ENCODE peak calls at places on chromosomes 2 and 18, in ten cellular contexts. One of them, this sample, is unnamed.

GRCh38 chr2:3620834-3621233 is 25.9 kb downstream of the COLEC11 start:
- DNase-seq in omental fat pad: no peak
- DNase-seq in endodermal cell: no peak
- DNase-seq in fibroblast of pulmonary artery: peak; percentile 39
- DNase-seq in Peyer's patch: no peak
- DNase-seq in tibial artery: no peak
- DNase-seq in thoracic aorta: no peak
- DNase-seq in esophagus muscularis mucosa: no peak
- DNase-seq in AG04449: no peak
- DNase-seq in epithelial cell of esophagus: peak; percentile 86
- DNase-seq in this sample: no peak

GRCh38 chr2:58594175-58594574 is 353.1 kb upstream of the FANCL start:
- DNase-seq in endodermal cell: peak; percentile 53
- DNase-seq in Peyer's patch: no peak
- DNase-seq in esophagus muscularis mucosa: no peak
- DNase-seq in fibroblast of pulmonary artery: no peak
- DNase-seq in tibial artery: no peak
- DNase-seq in epithelial cell of esophagus: peak; percentile 12
- DNase-seq in omental fat pad: no peak
- DNase-seq in thoracic aorta: no peak
- DNase-seq in AG04449: no peak
- DNase-seq in this sample: no peak

GRCh38 chr2:208064220-208064951 is 39.1 kb upstream of the PLEKHM3 start:
- DNase-seq in tibial artery: no peak
- DNase-seq in Peyer's patch: no peak
- DNase-seq in esophagus muscularis mucosa: no peak
- DNase-seq in endodermal cell: no peak
- DNase-seq in fibroblast of pulmonary artery: peak; percentile 80
- DNase-seq in epithelial cell of esophagus: peak; percentile 81
- DNase-seq in omental fat pad: no peak
- DNase-seq in thoracic aorta: no peak
- DNase-seq in AG04449: peak; percentile 78
- DNase-seq in this sample: peak; percentile 76

GRCh38 chr18:60019463-60019840 is 119.7 kb downstream of the PMAIP1 start:
- DNase-seq in tibial artery: no peak
- DNase-seq in epithelial cell of esophagus: peak; percentile 74
- DNase-seq in endodermal cell: no peak
- DNase-seq in AG04449: peak; percentile 72
- DNase-seq in omental fat pad: no peak
- DNase-seq in fibroblast of pulmonary artery: peak; percentile 55
- DNase-seq in esophagus muscularis mucosa: no peak
- DNase-seq in thoracic aorta: no peak
- DNase-seq in Peyer's patch: no peak
- DNase-seq in this sample: peak; percentile 38

GRCh38 chr18:13051950-13052349 is 60.8 kb downstream of the CEP192 start:
- DNase-seq in endodermal cell: no peak
- DNase-seq in omental fat pad: no peak
- DNase-seq in thoracic aorta: no peak
- DNase-seq in tibial artery: no peak
- DNase-seq in epithelial cell of esophagus: peak; percentile 57
- DNase-seq in Peyer's patch: no peak
- DNase-seq in AG04449: no peak
- DNase-seq in fibroblast of pulmonary artery: peak; percentile 1
- DNase-seq in esophagus muscularis mucosa: no peak
- DNase-seq in this sample: no peak

GRCh38 chr2:152409691-152410597 is 75.0 kb downstream of the FMNL2 start:
- DNase-seq in esophagus muscularis mucosa: no peak
- DNase-seq in AG04449: no peak
- DNase-seq in omental fat pad: no peak
- DNase-seq in Peyer's patch: no peak
- DNase-seq in fibroblast of pulmonary artery: peak; percentile 72
- DNase-seq in epithelial cell of esophagus: peak; percentile 71
- DNase-seq in tibial artery: no peak
- DNase-seq in thoracic aorta: no peak
- DNase-seq in endodermal cell: no peak
- DNase-seq in this sample: no peak

GRCh38 chr2:40844353-40845277 is 392.7 kb upstream of the SLC8A1 start:
- DNase-seq in fibroblast of pulmonary artery: peak; percentile 11
- DNase-seq in endodermal cell: peak; percentile 63
- DNase-seq in tibial artery: no peak
- DNase-seq in esophagus muscularis mucosa: no peak
- DNase-seq in Peyer's patch: no peak
- DNase-seq in thoracic aorta: no peak
- DNase-seq in epithelial cell of esophagus: peak; percentile 69
- DNase-seq in omental fat pad: no peak
- DNase-seq in AG04449: no peak
- DNase-seq in this sample: no peak

GRCh38 chr2:190443778-190444481 is 35.8 kb downstream of the MFSD6 start:
- DNase-seq in AG04449: peak; percentile 14
- DNase-seq in epithelial cell of esophagus: peak; percentile 12
- DNase-seq in esophagus muscularis mucosa: no peak
- DNase-seq in fibroblast of pulmonary artery: peak; percentile 41
- DNase-seq in tibial artery: no peak
- DNase-seq in omental fat pad: no peak
- DNase-seq in Peyer's patch: no peak
- DNase-seq in thoracic aorta: no peak
- DNase-seq in endodermal cell: no peak
- DNase-seq in this sample: no peak

GRCh38 chr2:165573534-165574461 is 104.3 kb downstream of the CSRNP3 start:
- DNase-seq in endodermal cell: peak; percentile 92
- DNase-seq in Peyer's patch: peak; percentile 63
- DNase-seq in esophagus muscularis mucosa: no peak
- DNase-seq in thoracic aorta: no peak
- DNase-seq in tibial artery: peak; percentile 19
- DNase-seq in epithelial cell of esophagus: peak; percentile 38
- DNase-seq in omental fat pad: no peak
- DNase-seq in fibroblast of pulmonary artery: peak; percentile 31
- DNase-seq in AG04449: no peak
- DNase-seq in this sample: no peak

GRCh38 chr2:1976112-1976511 is 231.8 kb upstream of the PXDN start:
- DNase-seq in tibial artery: no peak
- DNase-seq in epithelial cell of esophagus: no peak
- DNase-seq in esophagus muscularis mucosa: no peak
- DNase-seq in AG04449: no peak
- DNase-seq in endodermal cell: no peak
- DNase-seq in Peyer's patch: no peak
- DNase-seq in omental fat pad: no peak
- DNase-seq in thoracic aorta: no peak
- DNase-seq in fibroblast of pulmonary artery: no peak
- DNase-seq in this sample: no peak

GRCh38 chr2:180980185-180980942 is at the start of gene UBE2E3:
- DNase-seq in omental fat pad: peak; percentile 49
- DNase-seq in thoracic aorta: peak; percentile 19
- DNase-seq in Peyer's patch: peak; percentile 88
- DNase-seq in epithelial cell of esophagus: peak; percentile 76
- DNase-seq in endodermal cell: peak; percentile 95
- DNase-seq in tibial artery: peak; percentile 68
- DNase-seq in AG04449: no peak
- DNase-seq in esophagus muscularis mucosa: peak; percentile 94
- DNase-seq in fibroblast of pulmonary artery: peak; percentile 86
- DNase-seq in this sample: peak; percentile 60

GRCh38 chr18:49127606-49128190 is 176.9 kb upstream of the SMAD7 start:
- DNase-seq in AG04449: no peak
- DNase-seq in fibroblast of pulmonary artery: no peak
- DNase-seq in thoracic aorta: no peak
- DNase-seq in epithelial cell of esophagus: no peak
- DNase-seq in Peyer's patch: no peak
- DNase-seq in endodermal cell: no peak
- DNase-seq in esophagus muscularis mucosa: no peak
- DNase-seq in omental fat pad: no peak
- DNase-seq in tibial artery: no peak
- DNase-seq in this sample: no peak

GRCh38 chr2:45974762-45975408 is 322.3 kb upstream of the EPAS1 start:
- DNase-seq in fibroblast of pulmonary artery: no peak
- DNase-seq in omental fat pad: no peak
- DNase-seq in thoracic aorta: no peak
- DNase-seq in tibial artery: no peak
- DNase-seq in Peyer's patch: no peak
- DNase-seq in epithelial cell of esophagus: no peak
- DNase-seq in AG04449: no peak
- DNase-seq in esophagus muscularis mucosa: peak; percentile 62
- DNase-seq in endodermal cell: no peak
- DNase-seq in this sample: no peak

GRCh38 chr2:102055346-102055975 is 63.7 kb downstream of the IL1R2 start:
- DNase-seq in tibial artery: no peak
- DNase-seq in Peyer's patch: no peak
- DNase-seq in fibroblast of pulmonary artery: peak; percentile 74
- DNase-seq in omental fat pad: no peak
- DNase-seq in thoracic aorta: no peak
- DNase-seq in AG04449: no peak
- DNase-seq in endodermal cell: no peak
- DNase-seq in epithelial cell of esophagus: no peak
- DNase-seq in esophagus muscularis mucosa: peak; percentile 86
- DNase-seq in this sample: no peak

GRCh38 chr2:236820763-236821344 is 251.2 kb downstream of the ACKR3 start:
- DNase-seq in esophagus muscularis mucosa: no peak
- DNase-seq in tibial artery: no peak
- DNase-seq in AG04449: no peak
- DNase-seq in fibroblast of pulmonary artery: no peak
- DNase-seq in thoracic aorta: no peak
- DNase-seq in Peyer's patch: no peak
- DNase-seq in omental fat pad: no peak
- DNase-seq in epithelial cell of esophagus: no peak
- DNase-seq in endodermal cell: no peak
- DNase-seq in this sample: no peak

DNA sequence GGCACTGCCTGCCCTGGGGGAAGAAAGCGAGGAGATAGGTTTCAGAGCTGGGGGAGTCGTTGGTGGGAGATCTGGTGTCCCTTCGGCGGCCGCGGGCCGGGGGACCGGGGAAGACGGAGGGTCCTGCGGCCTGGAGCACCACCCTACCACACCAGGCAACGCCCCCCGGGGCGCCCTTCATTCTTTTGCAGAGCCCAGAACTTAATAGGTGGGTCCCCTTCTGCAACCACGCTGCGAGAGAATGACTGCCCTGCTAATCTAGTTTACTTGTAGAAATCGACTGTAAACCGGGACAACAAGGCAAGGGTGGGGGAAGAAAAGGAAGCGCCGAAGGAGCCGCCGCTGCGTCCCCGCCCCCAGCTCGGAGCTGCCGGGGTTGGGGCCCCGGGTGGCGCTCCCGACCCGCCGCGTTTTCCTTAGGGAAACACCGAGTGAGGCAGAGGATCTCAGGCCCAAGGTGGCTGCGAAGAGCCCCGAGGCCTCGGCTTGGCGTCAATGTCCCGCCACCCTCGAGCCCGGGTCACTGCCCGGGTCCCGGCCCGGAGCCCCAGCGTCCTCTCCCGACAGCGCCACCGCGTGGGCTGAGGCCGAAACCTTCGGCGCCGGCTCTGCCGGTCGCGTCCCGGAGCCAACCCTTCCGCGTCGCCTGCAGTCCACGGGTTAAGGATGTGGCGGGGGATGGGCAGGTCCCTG is 5.4 kb upstream of the SATB2 start:
- DNase-seq in thoracic aorta: no peak
- DNase-seq in omental fat pad: no peak
- DNase-seq in endodermal cell: peak; percentile 95
- DNase-seq in tibial artery: no peak
- DNase-seq in Peyer's patch: peak; percentile 96
- DNase-seq in fibroblast of pulmonary artery: peak; percentile 41
- DNase-seq in esophagus muscularis mucosa: peak; percentile 87
- DNase-seq in AG04449: no peak
- DNase-seq in epithelial cell of esophagus: peak; percentile 44
- DNase-seq in this sample: peak; percentile 40
- TF ChIP-seq CTCF in thoracic aorta: peak; percentile 86
- TF ChIP-seq CTCF in omental fat pad: no peak
- TF ChIP-seq CTCF in endodermal cell: peak; percentile 91
- TF ChIP-seq CTCF in tibial artery: peak; percentile 78
- TF ChIP-seq CTCF in Peyer's patch: peak; percentile 83
- TF ChIP-seq CTCF in fibroblast of pulmonary artery: peak; percentile 54
- TF ChIP-seq CTCF in esophagus muscularis mucosa: peak; percentile 73
- TF ChIP-seq CTCF in AG04449: peak; percentile 96
- TF ChIP-seq CTCF in epithelial cell of esophagus: peak; percentile 58
- TF ChIP-seq CTCF in this sample: peak; percentile 85

GRCh38 chr2:63861220-63861822 is 19.6 kb downstream of the UGP2 start:
- DNase-seq in thoracic aorta: no peak
- DNase-seq in tibial artery: peak; percentile 49
- DNase-seq in epithelial cell of esophagus: peak; percentile 72
- DNase-seq in omental fat pad: no peak
- DNase-seq in fibroblast of pulmonary artery: peak; percentile 81
- DNase-seq in AG04449: no peak
- DNase-seq in esophagus muscularis mucosa: no peak
- DNase-seq in Peyer's patch: no peak
- DNase-seq in endodermal cell: peak; percentile 67
- DNase-seq in this sample: no peak
- TF ChIP-seq CTCF in thoracic aorta: peak; percentile 69
- TF ChIP-seq CTCF in tibial artery: peak; percentile 57
- TF ChIP-seq CTCF in epithelial cell of esophagus: peak; percentile 49
- TF ChIP-seq CTCF in omental fat pad: no peak
- TF ChIP-seq CTCF in fibroblast of pulmonary artery: peak; percentile 50
- TF ChIP-seq CTCF in AG04449: peak; percentile 21
- TF ChIP-seq CTCF in esophagus muscularis mucosa: peak; percentile 55
- TF ChIP-seq CTCF in Peyer's patch: peak; percentile 63
- TF ChIP-seq CTCF in endodermal cell: peak; percentile 76
- TF ChIP-seq CTCF in this sample: peak; percentile 37

DNA sequence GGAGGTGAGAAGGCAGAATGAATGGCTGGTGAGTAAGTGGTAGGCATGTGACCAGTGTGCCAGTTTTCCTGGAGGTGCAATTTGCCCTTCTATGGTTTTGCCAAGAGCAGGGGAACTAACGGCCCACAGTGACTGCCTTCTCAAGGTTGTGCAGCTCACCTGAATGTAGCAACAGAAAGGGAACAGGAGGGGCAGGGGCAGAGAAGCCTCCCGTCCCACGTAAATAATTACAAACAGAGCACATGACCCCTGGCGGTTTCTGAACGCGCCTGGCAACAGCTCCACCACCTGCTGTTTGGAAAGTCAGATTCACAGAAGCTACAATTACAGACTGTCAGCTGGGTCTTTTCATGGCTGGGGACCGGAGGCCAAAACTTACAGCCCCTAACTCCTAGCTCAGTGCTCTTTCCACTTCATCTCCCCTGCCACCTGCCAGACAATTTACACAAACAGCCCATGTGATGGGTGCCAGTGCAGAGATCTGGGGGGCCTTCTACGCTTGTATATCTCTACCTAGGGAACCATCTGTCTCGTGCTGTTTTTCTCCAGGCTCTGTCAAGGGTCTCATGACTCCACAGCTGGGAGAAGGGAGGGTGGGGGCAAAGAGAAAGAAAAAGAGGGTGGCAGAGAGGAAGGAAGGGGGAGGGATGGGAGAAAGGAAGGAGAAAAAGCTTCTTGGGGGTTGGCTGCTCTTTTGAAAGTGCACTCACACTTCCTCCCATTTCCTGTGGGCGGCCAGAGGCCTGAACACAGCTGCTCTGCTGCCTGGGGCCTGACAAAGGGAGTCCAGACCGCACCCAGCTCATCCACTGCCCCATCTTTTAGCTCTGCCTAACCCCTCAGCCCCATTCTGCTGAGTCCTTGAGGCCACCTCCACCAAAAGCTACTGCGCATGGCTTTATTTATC is 69.5 kb downstream of the POLR1A start:
- DNase-seq in AG04449: no peak
- DNase-seq in omental fat pad: no peak
- DNase-seq in endodermal cell: no peak
- DNase-seq in fibroblast of pulmonary artery: peak; percentile 90
- DNase-seq in thoracic aorta: no peak
- DNase-seq in esophagus muscularis mucosa: no peak
- DNase-seq in Peyer's patch: peak; percentile 59
- DNase-seq in tibial artery: peak; percentile 81
- DNase-seq in epithelial cell of esophagus: peak; percentile 58
- DNase-seq in this sample: peak; percentile 49
- TF ChIP-seq CTCF in AG04449: peak; percentile 51
- TF ChIP-seq CTCF in omental fat pad: no peak
- TF ChIP-seq CTCF in endodermal cell: peak; percentile 24
- TF ChIP-seq CTCF in fibroblast of pulmonary artery: peak; percentile 35
- TF ChIP-seq CTCF in thoracic aorta: peak; percentile 46
- TF ChIP-seq CTCF in esophagus muscularis mucosa: peak; percentile 39
- TF ChIP-seq CTCF in Peyer's patch: no peak
- TF ChIP-seq CTCF in tibial artery: no peak
- TF ChIP-seq CTCF in epithelial cell of esophagus: peak; percentile 31
- TF ChIP-seq CTCF in this sample: peak; percentile 29

GRCh38 chr2:120228503-120228902 is 5.3 kb upstream of the TMEM185B start:
- DNase-seq in omental fat pad: no peak
- DNase-seq in esophagus muscularis mucosa: no peak
- DNase-seq in Peyer's patch: peak; percentile 15
- DNase-seq in AG04449: no peak
- DNase-seq in endodermal cell: no peak
- DNase-seq in epithelial cell of esophagus: peak; percentile 48
- DNase-seq in fibroblast of pulmonary artery: peak; percentile 16
- DNase-seq in thoracic aorta: no peak
- DNase-seq in tibial artery: no peak
- DNase-seq in this sample: no peak
- TF ChIP-seq CTCF in omental fat pad: no peak
- TF ChIP-seq CTCF in esophagus muscularis mucosa: no peak
- TF ChIP-seq CTCF in Peyer's patch: peak; percentile 12
- TF ChIP-seq CTCF in AG04449: no peak
- TF ChIP-seq CTCF in endodermal cell: no peak
- TF ChIP-seq CTCF in epithelial cell of esophagus: peak; percentile 11
- TF ChIP-seq CTCF in fibroblast of pulmonary artery: no peak
- TF ChIP-seq CTCF in thoracic aorta: no peak
- TF ChIP-seq CTCF in tibial artery: no peak
- TF ChIP-seq CTCF in this sample: no peak

This sample was measured in AG09319.